ENCODE peak calls at places on chromosomes 5 and 9, in ten cellular contexts. Y is HFFc6, I is NCI-H2029, F is amygdala, K is pons, V is AG04449, D is cardiac fibroblast, E is AG04450, G is RPMI8226, J is cerebellum. C is an unnamed sample.

GRCh38 chr5:131509811-131510210 is 125.2 kb downstream of the RAPGEF6 start:
- DNase-seq in D (no peak), G (no peak), J (no peak), I (no peak), V (no peak), K (no peak), E (no peak), Y (no peak), F (no peak), C (no peak)

GRCh38 chr5:56270568-56271392 is 37.6 kb upstream of the ANKRD55 start:
- DNase-seq in Y (peak), F (peak), K (peak), V (peak), G (peak), I (peak), E (peak), D (peak), J (peak), C (peak)

GRCh38 chr5:157347301-157348048 is 81.6 kb downstream of the CYFIP2 start:
- DNase-seq in G (no peak), Y (no peak), K (no peak), E (no peak), J (no peak), F (no peak), I (no peak), V (no peak), D (no peak), C (no peak)

GRCh38 chr9:4237748-4238511 is 61.9 kb downstream of the GLIS3 start:
- DNase-seq in V (no peak), Y (no peak), I (no peak), F (peak), D (peak), K (peak), G (no peak), J (no peak), E (no peak), C (no peak)

GRCh38 chr5:100706796-100707195 is 171.6 kb downstream of the FAM174A start:
- DNase-seq in E (no peak), D (peak), I (no peak), F (no peak), V (no peak), K (peak), J (no peak), Y (no peak), G (peak), C (no peak)

GRCh38 chr5:100469780-100470179 is 65.4 kb upstream of the FAM174A start:
- DNase-seq in F (no peak), E (no peak), J (no peak), I (no peak), V (no peak), K (no peak), Y (no peak), D (no peak), G (no peak), C (no peak)

GRCh38 chr9:12775963-12776774 is 1.3 kb downstream of the LURAP1L start:
- DNase-seq in K (peak), Y (peak), G (peak), F (peak), E (peak), I (peak), J (peak), D (peak), V (no peak), C (no peak)

GRCh38 chr9:71783120-71783523 is 14.8 kb upstream of the CEMIP2 start:
- DNase-seq in Y (no peak), J (peak), F (no peak), E (no peak), V (no peak), I (no peak), K (no peak), G (peak), D (no peak), C (no peak)

GRCh38 chr9:131697908-131698714 is 41.8 kb downstream of the RAPGEF1 start:
- DNase-seq in V (no peak), F (peak), I (no peak), E (no peak), K (peak), J (no peak), G (no peak), Y (no peak), D (no peak), C (no peak)

GRCh38 chr9:21017092-21017491 is 14.3 kb downstream of the HACD4 start:
- DNase-seq in V (peak), F (no peak), G (no peak), K (no peak), I (no peak), D (peak), Y (peak), J (no peak), E (peak), C (no peak)

GRCh38 chr5:60652206-60652605 is 47.8 kb downstream of the DEPDC1B start:
- DNase-seq in F (no peak), K (no peak), Y (peak), V (peak), I (no peak), J (no peak), E (peak), D (peak), G (no peak), C (no peak)